ENCODE peak calls at places on chromosome 16, in six cellular contexts. One of them, this sample, is unnamed.

GRCh38 chr16:3129137-3130131 is 5.4 kb upstream of the ZNF213 start:
- DNase-seq in GM12891: no peak
- DNase-seq in K562: peak; percentile 37
- DNase-seq in H1: peak; percentile 81
- DNase-seq in GM12878: no peak
- DNase-seq in HepG2: peak; percentile 82
- DNase-seq in this sample: peak; percentile 30

GRCh38 chr16:23514381-23515152 is 4.3 kb upstream of the GGA2 start:
- DNase-seq in K562: no peak
- DNase-seq in GM12878: no peak
- DNase-seq in H1: no peak
- DNase-seq in HepG2: no peak
- DNase-seq in GM12891: no peak
- DNase-seq in this sample: no peak

GRCh38 chr16:61435356-61435755 is 600.9 kb downstream of the CDH8 start:
- DNase-seq in H1: no peak
- DNase-seq in GM12878: no peak
- DNase-seq in GM12891: no peak
- DNase-seq in K562: no peak
- DNase-seq in HepG2: no peak
- DNase-seq in this sample: no peak

GRCh38 chr16:88558457-88559442 is 11.5 kb upstream of the ZC3H18 start:
- DNase-seq in H1: no peak
- DNase-seq in GM12878: no peak
- DNase-seq in K562: peak; percentile 79
- DNase-seq in HepG2: peak; percentile 82
- DNase-seq in GM12891: no peak
- DNase-seq in this sample: no peak

GRCh38 chr16:86541560-86541959 is 13.5 kb downstream of the MTHFSD start:
- DNase-seq in K562: no peak
- DNase-seq in GM12878: no peak
- DNase-seq in GM12891: no peak
- DNase-seq in HepG2: no peak
- DNase-seq in H1: no peak
- DNase-seq in this sample: no peak

GRCh38 chr16:4606354-4606753 is 8.3 kb downstream of the UBALD1 start:
- DNase-seq in GM12878: no peak
- DNase-seq in H1: no peak
- DNase-seq in HepG2: no peak
- DNase-seq in K562: peak; percentile 18
- DNase-seq in GM12891: no peak
- DNase-seq in this sample: no peak

GRCh38 chr16:20023190-20023589 is 50.5 kb downstream of the GPR139 start:
- DNase-seq in GM12891: no peak
- DNase-seq in K562: peak; percentile 13
- DNase-seq in HepG2: peak; percentile 32
- DNase-seq in GM12878: no peak
- DNase-seq in H1: no peak
- DNase-seq in this sample: no peak

GRCh38 chr16:65426484-65426883 is 304.6 kb upstream of the CDH11 start:
- DNase-seq in H1: no peak
- DNase-seq in GM12891: no peak
- DNase-seq in HepG2: no peak
- DNase-seq in GM12878: no peak
- DNase-seq in K562: no peak
- DNase-seq in this sample: no peak

GRCh38 chr16:75392911-75393310 is 40.4 kb downstream of the CFDP1 start:
- DNase-seq in HepG2: no peak
- DNase-seq in GM12891: no peak
- DNase-seq in H1: no peak
- DNase-seq in GM12878: no peak
- DNase-seq in K562: no peak
- DNase-seq in this sample: no peak

GRCh38 chr16:86768231-86768791 is 190.0 kb downstream of the FOXL1 start:
- DNase-seq in H1: no peak
- DNase-seq in GM12891: no peak
- DNase-seq in GM12878: no peak
- DNase-seq in HepG2: no peak
- DNase-seq in K562: no peak
- DNase-seq in this sample: no peak

GRCh38 chr16:80899804-80900592 is 95.6 kb upstream of the CDYL2 start:
- DNase-seq in K562: no peak
- DNase-seq in HepG2: peak; percentile 52
- DNase-seq in H1: peak; percentile 23
- DNase-seq in GM12878: no peak
- DNase-seq in GM12891: no peak
- DNase-seq in this sample: no peak

GRCh38 chr16:17177968-17178880 is 292.5 kb downstream of the XYLT1 start:
- DNase-seq in GM12878: no peak
- DNase-seq in H1: no peak
- DNase-seq in K562: no peak
- DNase-seq in HepG2: no peak
- DNase-seq in GM12891: no peak
- DNase-seq in this sample: no peak

DNA sequence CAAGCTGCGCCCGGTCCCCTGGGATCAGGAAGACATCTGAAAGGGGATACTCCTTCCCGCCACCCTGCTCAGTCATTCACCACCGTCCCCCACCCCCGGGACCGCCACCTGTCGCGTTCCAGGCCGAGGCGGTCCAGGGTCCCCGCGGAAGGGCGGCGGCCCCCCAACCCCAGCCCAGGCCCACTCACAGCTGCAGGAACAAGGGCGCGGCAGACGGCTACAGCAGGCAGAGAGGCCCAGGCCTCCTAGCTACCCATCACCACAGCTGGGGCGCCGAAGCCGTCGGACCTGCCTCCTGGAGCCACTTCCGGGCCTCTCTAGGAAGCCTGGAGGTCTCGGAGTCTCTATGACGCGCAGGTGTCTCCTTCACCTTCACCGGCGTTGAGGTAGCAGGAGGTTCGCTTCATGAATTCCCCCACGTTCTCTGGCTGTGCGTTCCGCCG is at the start of gene SDR42E1:
- DNase-seq in GM12878: peak; percentile 13
- DNase-seq in K562: peak; percentile 15
- DNase-seq in GM12891: peak; percentile 74
- DNase-seq in HepG2: no peak
- DNase-seq in H1: no peak
- DNase-seq in this sample: peak; percentile 70
- TF ChIP-seq POLR2A in GM12878: peak; percentile 77
- TF ChIP-seq POLR2A in K562: no peak
- TF ChIP-seq POLR2A in GM12891: no peak
- TF ChIP-seq POLR2A in HepG2: no peak
- TF ChIP-seq POLR2A in H1: no peak
- TF ChIP-seq POLR2A in this sample: peak; percentile 69

DNA sequence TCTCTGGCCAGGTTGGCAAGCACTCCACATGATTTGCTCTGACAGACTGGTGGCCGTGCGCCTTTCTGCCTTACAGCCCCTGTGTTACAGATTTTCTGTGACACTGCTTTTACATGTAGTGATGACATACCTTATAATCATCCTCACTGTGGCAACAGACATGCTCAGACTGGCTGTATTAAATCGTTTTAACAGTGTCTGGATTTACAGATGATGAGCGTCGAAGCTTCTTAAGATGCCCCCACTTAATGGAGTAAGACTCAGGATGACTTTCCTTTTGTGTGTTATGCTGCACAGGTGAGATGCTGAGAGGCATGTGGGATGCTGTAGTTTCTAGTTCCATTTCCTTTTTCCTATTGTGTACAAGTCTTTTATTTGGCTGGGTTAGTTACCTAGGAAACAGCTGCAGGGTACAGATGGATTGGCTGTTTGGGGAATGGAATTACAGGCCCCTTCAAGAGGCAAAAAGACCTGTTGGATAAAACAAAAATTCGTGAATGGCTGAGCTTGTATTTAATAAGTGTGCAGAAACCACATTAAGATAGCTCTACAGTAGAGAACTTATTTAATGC is 20.9 kb upstream of the VWA3A start:
- DNase-seq in H1: no peak
- DNase-seq in GM12878: no peak
- DNase-seq in GM12891: no peak
- DNase-seq in HepG2: no peak
- DNase-seq in K562: no peak
- DNase-seq in this sample: no peak
- TF ChIP-seq TAF1 in H1: no peak
- TF ChIP-seq TAF1 in GM12878: no peak
- TF ChIP-seq TAF1 in GM12891: no peak
- TF ChIP-seq TAF1 in HepG2: no peak
- TF ChIP-seq TAF1 in K562: no peak
- TF ChIP-seq TAF1 in this sample: no peak

GRCh38 chr16:6880263-6880662 is 452.4 kb upstream of the RBFOX1 start:
- DNase-seq in GM12891: no peak
- DNase-seq in HepG2: no peak
- DNase-seq in K562: no peak
- DNase-seq in GM12878: no peak
- DNase-seq in H1: no peak
- DNase-seq in this sample: no peak
- TF ChIP-seq POLR2A in GM12891: no peak
- TF ChIP-seq POLR2A in HepG2: no peak
- TF ChIP-seq POLR2A in K562: no peak
- TF ChIP-seq POLR2A in GM12878: no peak
- TF ChIP-seq POLR2A in H1: no peak
- TF ChIP-seq POLR2A in this sample: no peak

DNA sequence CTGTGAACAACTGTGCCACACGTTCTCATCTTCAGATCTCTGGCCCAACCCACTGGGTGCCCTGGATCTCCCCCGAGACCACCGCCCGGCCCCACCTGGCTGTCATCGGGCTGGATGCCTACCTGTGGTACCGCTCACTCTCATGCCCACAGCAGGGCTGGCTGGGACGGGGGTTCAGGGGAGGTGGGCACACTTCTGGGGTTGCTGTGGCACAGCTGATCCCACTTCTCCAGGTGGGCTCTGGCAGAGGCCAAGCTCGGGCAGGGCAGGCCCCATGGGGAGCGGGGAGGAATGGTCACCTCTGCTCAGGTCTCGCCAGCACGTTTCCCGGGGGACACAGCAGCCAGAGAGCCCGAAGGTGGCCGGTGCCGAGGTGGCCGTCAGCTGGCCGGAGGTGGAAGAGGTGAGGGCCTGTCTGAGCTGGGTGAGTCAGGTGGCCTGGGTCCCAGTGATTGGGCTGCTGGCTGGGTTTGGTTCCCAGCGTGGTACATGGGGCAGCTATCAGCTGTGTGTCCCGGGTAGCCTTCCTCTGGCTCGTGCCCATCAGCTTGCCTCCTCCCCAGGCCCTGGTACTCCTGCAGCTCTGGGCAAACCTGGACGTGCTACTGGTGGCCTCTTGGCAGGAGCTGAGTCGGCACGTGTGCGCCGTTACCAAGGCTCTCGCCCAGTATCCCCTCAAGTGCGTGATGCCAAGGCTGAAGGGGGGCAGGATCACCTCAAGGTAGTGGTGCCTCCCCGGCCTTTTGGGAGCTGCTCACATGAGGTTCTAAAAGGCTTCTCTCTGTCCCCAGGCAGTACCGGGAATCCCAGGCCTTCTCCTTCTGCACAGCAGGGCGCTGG is 2.3 kb upstream of the MRPS34 start:
- DNase-seq in HepG2: no peak
- DNase-seq in K562: no peak
- DNase-seq in GM12891: no peak
- DNase-seq in H1: no peak
- DNase-seq in GM12878: no peak
- DNase-seq in this sample: no peak
- TF ChIP-seq TAF1 in HepG2: no peak
- TF ChIP-seq TAF1 in K562: no peak
- TF ChIP-seq TAF1 in GM12891: no peak
- TF ChIP-seq TAF1 in H1: no peak
- TF ChIP-seq TAF1 in GM12878: no peak
- TF ChIP-seq TAF1 in this sample: no peak

GRCh38 chr16:72850021-72850420 is 197.9 kb downstream of the ZFHX3 start:
- DNase-seq in H1: no peak
- DNase-seq in GM12878: no peak
- DNase-seq in GM12891: no peak
- DNase-seq in HepG2: no peak
- DNase-seq in K562: no peak
- DNase-seq in this sample: no peak

GRCh38 chr16:72848045-72848410 is 199.9 kb downstream of the ZFHX3 start:
- DNase-seq in GM12878: no peak
- DNase-seq in K562: no peak
- DNase-seq in GM12891: no peak
- DNase-seq in HepG2: no peak
- DNase-seq in H1: no peak
- DNase-seq in this sample: no peak

GRCh38 chr16:72847187-72848044 is 200.5 kb downstream of the ZFHX3 start:
- DNase-seq in GM12891: peak; percentile 59
- DNase-seq in HepG2: peak; percentile 30
- DNase-seq in H1: no peak
- DNase-seq in K562: peak; percentile 29
- DNase-seq in GM12878: no peak
- DNase-seq in this sample: peak; percentile 42

GRCh38 chr16:72850863-72851262 is 197.1 kb downstream of the ZFHX3 start:
- DNase-seq in GM12891: no peak
- DNase-seq in GM12878: no peak
- DNase-seq in K562: no peak
- DNase-seq in H1: no peak
- DNase-seq in HepG2: no peak
- DNase-seq in this sample: no peak

DNA sequence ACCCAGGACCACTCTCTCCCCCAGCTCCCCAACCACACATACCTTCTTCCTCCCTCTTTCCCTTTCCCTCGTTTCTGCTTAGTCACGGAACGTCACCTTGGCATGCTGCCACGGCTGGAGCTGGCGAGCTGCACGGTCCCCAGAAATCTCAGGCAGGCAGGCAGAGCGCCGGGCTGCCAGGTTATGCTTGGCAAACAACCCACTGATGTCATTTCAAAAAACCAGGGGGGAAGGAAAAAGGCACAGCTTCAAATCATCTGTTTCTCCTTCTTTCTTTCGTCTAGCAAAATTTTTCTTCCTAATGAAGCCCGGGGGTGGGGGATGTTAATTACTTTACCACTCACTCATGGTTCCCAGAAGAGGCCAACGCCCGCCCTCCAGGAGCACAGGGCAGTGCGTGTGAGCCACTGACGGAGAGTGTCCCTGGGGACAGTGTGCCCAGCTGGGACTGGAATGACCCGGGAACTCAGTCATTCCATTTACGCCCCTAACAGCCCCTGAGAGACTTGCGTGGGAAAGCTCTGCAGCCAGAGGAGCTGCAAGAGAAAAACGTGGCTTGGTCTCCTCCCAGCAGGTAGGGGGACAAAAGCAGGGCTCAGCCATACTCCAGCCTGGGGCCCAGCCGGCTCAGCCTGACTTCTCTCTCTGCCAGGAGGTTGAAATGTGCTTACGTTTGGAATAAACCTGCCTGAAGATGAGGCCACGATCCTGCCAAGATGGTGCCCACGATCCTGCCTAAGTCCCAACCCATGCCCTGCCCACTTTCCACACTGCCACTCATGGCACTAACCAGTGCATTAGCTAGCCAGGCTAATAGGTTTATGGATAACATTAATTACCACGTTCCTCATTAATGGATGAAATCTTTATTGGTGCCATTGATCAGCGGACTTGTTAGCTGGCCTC is 198.9 kb downstream of the ZFHX3 start:
- DNase-seq in GM12878: no peak
- DNase-seq in HepG2: no peak
- DNase-seq in K562: no peak
- DNase-seq in GM12891: no peak
- DNase-seq in H1: no peak
- DNase-seq in this sample: no peak
- TF ChIP-seq POLR2A in GM12878: no peak
- TF ChIP-seq POLR2A in HepG2: no peak
- TF ChIP-seq POLR2A in K562: no peak
- TF ChIP-seq POLR2A in GM12891: no peak
- TF ChIP-seq POLR2A in H1: no peak
- TF ChIP-seq POLR2A in this sample: no peak

This sample was measured in GM12892.